ENCODE peak calls at places on chromosomes 5 and 9, in eight cellular contexts. One of them, this sample, is unnamed.

GRCh38 chr9:90107021-90107771 is 502.4 kb downstream of the GADD45G start:
- DNase-seq in fibroblast of lung: no peak
- DNase-seq in mesendoderm: peak
- DNase-seq in heart right ventricle: peak
- DNase-seq in heart left ventricle: peak
- DNase-seq in CD4-positive, alpha-beta memory T cell: no peak
- DNase-seq in body of pancreas: peak
- DNase-seq in PC-9: peak
- DNase-seq in this sample: no peak

GRCh38 chr5:91591076-91591475 is 208.0 kb upstream of the ARRDC3 start:
- DNase-seq in fibroblast of lung: no peak
- DNase-seq in mesendoderm: peak
- DNase-seq in heart right ventricle: no peak
- DNase-seq in heart left ventricle: no peak
- DNase-seq in CD4-positive, alpha-beta memory T cell: no peak
- DNase-seq in body of pancreas: no peak
- DNase-seq in PC-9: no peak
- DNase-seq in this sample: no peak

GRCh38 chr9:118222375-118222774 is 518.2 kb downstream of the TLR4 start:
- DNase-seq in fibroblast of lung: no peak
- DNase-seq in mesendoderm: peak
- DNase-seq in heart right ventricle: no peak
- DNase-seq in heart left ventricle: no peak
- DNase-seq in CD4-positive, alpha-beta memory T cell: no peak
- DNase-seq in body of pancreas: no peak
- DNase-seq in PC-9: no peak
- DNase-seq in this sample: no peak

GRCh38 chr9:86099695-86100364 is 472 bp upstream of the GOLM1 start:
- DNase-seq in fibroblast of lung: peak
- DNase-seq in mesendoderm: peak
- DNase-seq in heart right ventricle: peak
- DNase-seq in heart left ventricle: peak
- DNase-seq in CD4-positive, alpha-beta memory T cell: no peak
- DNase-seq in body of pancreas: peak
- DNase-seq in PC-9: peak
- DNase-seq in this sample: no peak

GRCh38 chr9:129860653-129861446 is 25.6 kb downstream of the USP20 start:
- DNase-seq in fibroblast of lung: no peak
- DNase-seq in mesendoderm: no peak
- DNase-seq in heart right ventricle: no peak
- DNase-seq in heart left ventricle: no peak
- DNase-seq in CD4-positive, alpha-beta memory T cell: no peak
- DNase-seq in body of pancreas: no peak
- DNase-seq in PC-9: no peak
- DNase-seq in this sample: no peak

GRCh38 chr5:39531299-39531698 is 106.5 kb upstream of the DAB2 start:
- DNase-seq in fibroblast of lung: no peak
- DNase-seq in mesendoderm: no peak
- DNase-seq in heart right ventricle: no peak
- DNase-seq in heart left ventricle: no peak
- DNase-seq in CD4-positive, alpha-beta memory T cell: no peak
- DNase-seq in body of pancreas: no peak
- DNase-seq in PC-9: no peak
- DNase-seq in this sample: no peak

GRCh38 chr5:112338681-112339337 is 80.3 kb downstream of the EPB41L4A start:
- DNase-seq in fibroblast of lung: no peak
- DNase-seq in mesendoderm: peak
- DNase-seq in heart right ventricle: no peak
- DNase-seq in heart left ventricle: no peak
- DNase-seq in CD4-positive, alpha-beta memory T cell: no peak
- DNase-seq in body of pancreas: peak
- DNase-seq in PC-9: peak
- DNase-seq in this sample: no peak

GRCh38 chr5:59007460-59008063 is 424.7 kb downstream of the RAB3C start:
- DNase-seq in fibroblast of lung: peak
- DNase-seq in mesendoderm: peak
- DNase-seq in heart right ventricle: no peak
- DNase-seq in heart left ventricle: no peak
- DNase-seq in CD4-positive, alpha-beta memory T cell: peak
- DNase-seq in body of pancreas: no peak
- DNase-seq in PC-9: no peak
- DNase-seq in this sample: no peak

GRCh38 chr9:108565651-108566378 is 290.0 kb downstream of the ACTL7B start:
- DNase-seq in fibroblast of lung: peak
- DNase-seq in mesendoderm: peak
- DNase-seq in heart right ventricle: no peak
- DNase-seq in heart left ventricle: peak
- DNase-seq in CD4-positive, alpha-beta memory T cell: no peak
- DNase-seq in body of pancreas: peak
- DNase-seq in PC-9: peak
- DNase-seq in this sample: peak

GRCh38 chr5:154406231-154406630 is 39.6 kb upstream of the SAP30L start:
- DNase-seq in fibroblast of lung: no peak
- DNase-seq in mesendoderm: no peak
- DNase-seq in heart right ventricle: no peak
- DNase-seq in heart left ventricle: no peak
- DNase-seq in CD4-positive, alpha-beta memory T cell: no peak
- DNase-seq in body of pancreas: no peak
- DNase-seq in PC-9: no peak
- DNase-seq in this sample: no peak

GRCh38 chr5:174295736-174296481 is 250.4 kb downstream of the NSG2 start:
- DNase-seq in fibroblast of lung: no peak
- DNase-seq in mesendoderm: no peak
- DNase-seq in heart right ventricle: no peak
- DNase-seq in heart left ventricle: no peak
- DNase-seq in CD4-positive, alpha-beta memory T cell: no peak
- DNase-seq in body of pancreas: no peak
- DNase-seq in PC-9: no peak
- DNase-seq in this sample: no peak

GRCh38 chr9:15824310-15824709 is 271.5 kb downstream of the CCDC171 start:
- DNase-seq in fibroblast of lung: peak
- DNase-seq in mesendoderm: peak
- DNase-seq in heart right ventricle: no peak
- DNase-seq in heart left ventricle: no peak
- DNase-seq in CD4-positive, alpha-beta memory T cell: no peak
- DNase-seq in body of pancreas: no peak
- DNase-seq in PC-9: peak
- DNase-seq in this sample: no peak

GRCh38 chr9:112754578-112754977 is 4.0 kb downstream of the SNX30 start:
- DNase-seq in fibroblast of lung: peak
- DNase-seq in mesendoderm: peak
- DNase-seq in heart right ventricle: no peak
- DNase-seq in heart left ventricle: no peak
- DNase-seq in CD4-positive, alpha-beta memory T cell: peak
- DNase-seq in body of pancreas: no peak
- DNase-seq in PC-9: peak
- DNase-seq in this sample: no peak

GRCh38 chr9:38271666-38272241 is 120.7 kb upstream of the ALDH1B1 start:
- DNase-seq in fibroblast of lung: no peak
- DNase-seq in mesendoderm: no peak
- DNase-seq in heart right ventricle: no peak
- DNase-seq in heart left ventricle: no peak
- DNase-seq in CD4-positive, alpha-beta memory T cell: no peak
- DNase-seq in body of pancreas: no peak
- DNase-seq in PC-9: no peak
- DNase-seq in this sample: no peak

GRCh38 chr5:154595662-154596061 is 117.6 kb upstream of the HAND1 start:
- DNase-seq in fibroblast of lung: no peak
- DNase-seq in mesendoderm: no peak
- DNase-seq in heart right ventricle: no peak
- DNase-seq in heart left ventricle: no peak
- DNase-seq in CD4-positive, alpha-beta memory T cell: no peak
- DNase-seq in body of pancreas: no peak
- DNase-seq in PC-9: no peak
- DNase-seq in this sample: no peak

GRCh38 chr5:107472620-107473064 is 198.1 kb downstream of the EFNA5 start:
- DNase-seq in fibroblast of lung: no peak
- DNase-seq in mesendoderm: peak
- DNase-seq in heart right ventricle: no peak
- DNase-seq in heart left ventricle: no peak
- DNase-seq in CD4-positive, alpha-beta memory T cell: no peak
- DNase-seq in body of pancreas: no peak
- DNase-seq in PC-9: peak
- DNase-seq in this sample: no peak

DNA sequence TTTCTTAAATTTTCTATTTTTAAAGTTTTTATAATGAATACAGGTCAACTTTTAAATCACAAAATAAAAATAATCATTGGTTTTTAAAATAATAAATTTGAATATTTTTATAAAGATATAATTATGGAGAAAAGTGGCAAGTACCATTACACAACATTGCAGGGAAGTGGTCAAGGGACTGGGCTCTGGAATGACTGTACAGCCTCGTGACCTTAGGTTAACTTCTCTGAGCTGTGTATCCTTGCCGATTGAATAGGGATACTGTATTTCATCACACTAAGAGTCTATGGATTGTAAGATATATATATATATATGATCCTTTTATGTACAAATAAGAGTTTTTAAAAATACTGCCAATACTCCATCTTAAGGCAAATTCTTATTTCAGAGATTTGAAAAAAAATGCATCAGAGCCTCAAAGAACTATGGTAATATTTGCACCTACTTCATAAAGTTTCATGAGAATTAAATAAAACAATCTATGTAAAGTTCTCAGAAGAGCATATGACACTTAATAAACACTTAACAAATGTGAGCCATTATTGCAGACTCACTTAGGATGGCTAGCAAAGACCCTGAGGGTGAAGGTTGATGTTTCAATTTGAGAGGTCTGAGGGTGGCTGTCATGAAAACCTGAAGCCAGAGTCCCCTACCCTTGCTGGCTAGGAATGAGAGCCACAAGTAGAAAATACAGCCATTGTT is 136.5 kb downstream of the CCDC192 start:
- DNase-seq in fibroblast of lung: peak
- DNase-seq in mesendoderm: no peak
- DNase-seq in heart right ventricle: no peak
- DNase-seq in heart left ventricle: no peak
- DNase-seq in CD4-positive, alpha-beta memory T cell: no peak
- DNase-seq in body of pancreas: peak
- DNase-seq in PC-9: no peak
- DNase-seq in this sample: no peak
- H3K27ac ChIP-seq in fibroblast of lung: no peak
- H3K27ac ChIP-seq in mesendoderm: no peak
- H3K27ac ChIP-seq in heart right ventricle: no peak
- H3K27ac ChIP-seq in heart left ventricle: no peak
- H3K27ac ChIP-seq in CD4-positive, alpha-beta memory T cell: no peak
- H3K27ac ChIP-seq in body of pancreas: no peak
- H3K27ac ChIP-seq in PC-9: no peak
- H3K27ac ChIP-seq in this sample: no peak

GRCh38 chr5:139459451-139459934 is 3.0 kb downstream of the ECSCR start:
- DNase-seq in fibroblast of lung: no peak
- DNase-seq in mesendoderm: no peak
- DNase-seq in heart right ventricle: peak
- DNase-seq in heart left ventricle: peak
- DNase-seq in CD4-positive, alpha-beta memory T cell: no peak
- DNase-seq in body of pancreas: no peak
- DNase-seq in PC-9: no peak
- DNase-seq in this sample: no peak
- H3K27ac ChIP-seq in fibroblast of lung: no peak
- H3K27ac ChIP-seq in mesendoderm: no peak
- H3K27ac ChIP-seq in heart right ventricle: peak
- H3K27ac ChIP-seq in heart left ventricle: peak
- H3K27ac ChIP-seq in CD4-positive, alpha-beta memory T cell: peak
- H3K27ac ChIP-seq in body of pancreas: peak
- H3K27ac ChIP-seq in PC-9: no peak
- H3K27ac ChIP-seq in this sample: no peak

DNA sequence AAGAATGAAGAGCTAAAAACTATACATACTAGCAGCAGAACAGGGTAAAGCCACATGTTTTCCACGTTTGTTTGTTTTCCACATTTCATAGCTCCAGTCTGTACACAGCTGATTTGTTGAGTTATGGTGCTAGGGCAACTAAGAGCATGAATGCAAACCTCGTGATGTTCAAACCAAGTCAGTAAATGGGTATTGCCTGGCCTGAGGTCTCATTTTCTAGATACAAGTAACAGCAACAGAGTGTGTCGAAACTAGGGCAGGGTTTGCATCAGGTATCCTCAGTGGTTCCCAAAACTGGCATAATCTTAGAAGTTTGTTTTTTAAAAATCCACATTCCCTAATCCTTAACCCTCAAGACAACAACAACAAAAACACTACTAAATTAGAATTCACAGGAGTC is 89.3 kb downstream of the CEMIP2 start:
- DNase-seq in fibroblast of lung: no peak
- DNase-seq in mesendoderm: no peak
- DNase-seq in heart right ventricle: no peak
- DNase-seq in heart left ventricle: no peak
- DNase-seq in CD4-positive, alpha-beta memory T cell: no peak
- DNase-seq in body of pancreas: no peak
- DNase-seq in PC-9: no peak
- DNase-seq in this sample: no peak
- H3K27ac ChIP-seq in fibroblast of lung: no peak
- H3K27ac ChIP-seq in mesendoderm: no peak
- H3K27ac ChIP-seq in heart right ventricle: no peak
- H3K27ac ChIP-seq in heart left ventricle: no peak
- H3K27ac ChIP-seq in CD4-positive, alpha-beta memory T cell: no peak
- H3K27ac ChIP-seq in body of pancreas: no peak
- H3K27ac ChIP-seq in PC-9: peak
- H3K27ac ChIP-seq in this sample: no peak

GRCh38 chr9:134683714-134684374 is 42.2 kb downstream of the COL5A1 start:
- DNase-seq in fibroblast of lung: no peak
- DNase-seq in mesendoderm: no peak
- DNase-seq in heart right ventricle: no peak
- DNase-seq in heart left ventricle: no peak
- DNase-seq in CD4-positive, alpha-beta memory T cell: no peak
- DNase-seq in body of pancreas: no peak
- DNase-seq in PC-9: no peak
- DNase-seq in this sample: no peak

GRCh38 chr9:134681061-134681661 is 39.6 kb downstream of the COL5A1 start:
- DNase-seq in fibroblast of lung: peak
- DNase-seq in mesendoderm: peak
- DNase-seq in heart right ventricle: no peak
- DNase-seq in heart left ventricle: no peak
- DNase-seq in CD4-positive, alpha-beta memory T cell: no peak
- DNase-seq in body of pancreas: no peak
- DNase-seq in PC-9: no peak
- DNase-seq in this sample: no peak

GRCh38 chr9:134680393-134681060 is 38.9 kb downstream of the COL5A1 start:
- DNase-seq in fibroblast of lung: no peak
- DNase-seq in mesendoderm: no peak
- DNase-seq in heart right ventricle: no peak
- DNase-seq in heart left ventricle: no peak
- DNase-seq in CD4-positive, alpha-beta memory T cell: no peak
- DNase-seq in body of pancreas: no peak
- DNase-seq in PC-9: no peak
- DNase-seq in this sample: no peak

GRCh38 chr9:134682651-134683364 is 41.2 kb downstream of the COL5A1 start:
- DNase-seq in fibroblast of lung: no peak
- DNase-seq in mesendoderm: no peak
- DNase-seq in heart right ventricle: no peak
- DNase-seq in heart left ventricle: no peak
- DNase-seq in CD4-positive, alpha-beta memory T cell: no peak
- DNase-seq in body of pancreas: no peak
- DNase-seq in PC-9: no peak
- DNase-seq in this sample: no peak

DNA sequence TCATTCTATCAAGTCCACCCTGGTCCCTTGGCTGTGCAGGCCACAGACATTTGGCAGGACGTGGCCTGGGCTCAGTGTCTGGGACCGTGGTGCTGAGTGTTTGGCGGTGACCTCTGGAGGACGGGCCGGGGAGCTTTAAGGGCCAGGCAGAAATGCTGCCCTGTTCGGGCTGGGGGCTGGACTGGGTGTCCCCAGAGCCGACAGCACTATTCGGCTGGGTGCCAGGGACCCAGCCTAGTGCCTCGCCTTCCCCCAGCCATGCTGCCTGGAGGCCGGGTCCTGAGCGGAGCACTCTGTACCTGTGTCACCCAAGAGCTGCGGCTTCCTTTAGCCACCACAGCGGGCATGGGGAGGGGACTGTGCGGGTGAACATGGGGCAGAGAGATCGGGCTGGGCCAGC is 40.4 kb downstream of the COL5A1 start:
- DNase-seq in fibroblast of lung: no peak
- DNase-seq in mesendoderm: no peak
- DNase-seq in heart right ventricle: no peak
- DNase-seq in heart left ventricle: no peak
- DNase-seq in CD4-positive, alpha-beta memory T cell: no peak
- DNase-seq in body of pancreas: no peak
- DNase-seq in PC-9: no peak
- DNase-seq in this sample: no peak
- H3K27ac ChIP-seq in fibroblast of lung: no peak
- H3K27ac ChIP-seq in mesendoderm: no peak
- H3K27ac ChIP-seq in heart right ventricle: peak
- H3K27ac ChIP-seq in heart left ventricle: no peak
- H3K27ac ChIP-seq in CD4-positive, alpha-beta memory T cell: no peak
- H3K27ac ChIP-seq in body of pancreas: no peak
- H3K27ac ChIP-seq in PC-9: no peak
- H3K27ac ChIP-seq in this sample: no peak

This sample was measured in SK-N-MC.